ENCODE peak calls at places on chromosomes 6 and 20, in four cellular contexts. L is HepG2, W is H1, K is GM12878. B is an unnamed sample.

GRCh38 chr20:14986026-14986655 is 648.7 kb upstream of the FLRT3 start:
- DNase-seq in W (no peak), K (no peak), L (peak), B (no peak)

GRCh38 chr6:89257781-89258180 is 40.6 kb upstream of the GABRR1 start:
- DNase-seq in W (no peak), L (no peak), K (no peak), B (no peak)

GRCh38 chr20:9989066-9989724 is 45.6 kb upstream of the ANKEF1 start:
- DNase-seq in K (no peak), W (no peak), L (no peak), B (no peak)

GRCh38 chr20:50582591-50583234 is 72.5 kb downstream of the PTPN1 start:
- DNase-seq in K (no peak), W (no peak), L (no peak), B (no peak)

GRCh38 chr6:170178561-170179477 is 112.1 kb downstream of the DLL1 start:
- DNase-seq in L (no peak), K (no peak), W (no peak), B (no peak)

GRCh38 chr6:70162972-70163371 is 139.9 kb downstream of the COL9A1 start:
- DNase-seq in K (no peak), L (no peak), W (no peak), B (no peak)

GRCh38 chr20:19695081-19695480 is 63.0 kb upstream of the RIN2 start:
- DNase-seq in W (no peak), K (no peak), L (no peak), B (no peak)

GRCh38 chr6:30116724-30117123 is 3.8 kb upstream of the TRIM31 start:
- DNase-seq in W (no peak), K (no peak), L (no peak), B (no peak)

GRCh38 chr6:3164388-3164787 is 7.0 kb upstream of the TUBB2A start:
- DNase-seq in K (no peak), W (no peak), L (no peak), B (no peak)

GRCh38 chr6:56104591-56104990 is 142.8 kb downstream of the COL21A1 start:
- DNase-seq in K (no peak), W (no peak), L (no peak), B (no peak)

GRCh38 chr20:33852971-33853813 is 42.0 kb downstream of the CHMP4B start:
- DNase-seq in K (no peak), W (no peak), L (no peak), B (no peak)

GRCh38 chr20:63092660-63093215 is 86.0 kb upstream of the BHLHE23 start:
- DNase-seq in W (no peak), K (no peak), L (no peak), B (no peak)

GRCh38 chr20:9460518-9460917 is 53.9 kb upstream of the LAMP5 start:
- DNase-seq in K (no peak), W (no peak), L (no peak), B (no peak)

GRCh38 chr6:16687045-16687444 is 74.2 kb downstream of the ATXN1 start:
- DNase-seq in L (no peak), K (no peak), W (no peak), B (no peak)

GRCh38 chr6:107735906-107736635 is 88.0 kb downstream of the SCML4 start:
- DNase-seq in L (no peak), K (no peak), W (no peak), B (no peak)

GRCh38 chr20:22821826-22822225 is 213.3 kb upstream of the SSTR4 start:
- DNase-seq in K (no peak), W (no peak), L (no peak), B (no peak)

GRCh38 chr6:53894086-53894485 is 99.3 kb downstream of the LRRC1 start:
- DNase-seq in L (no peak), K (no peak), W (no peak), B (no peak)

GRCh38 chr6:1485678-1486077 is 96.3 kb downstream of the FOXF2 start:
- DNase-seq in W (no peak), K (no peak), L (no peak), B (peak)

GRCh38 chr6:135592276-135592675 is 94.7 kb upstream of the AHI1 start:
- DNase-seq in L (no peak), K (no peak), W (no peak), B (no peak)

GRCh38 chr6:169702640-169703246 is 817 bp downstream of the C6orf120 start:
- DNase-seq in K (no peak), W (no peak), L (peak), B (no peak)

GRCh38 chr20:56826971-56827645 is 198.0 kb downstream of the TFAP2C start:
- DNase-seq in K (no peak), W (no peak), L (no peak), B (no peak)

GRCh38 chr20:36173451-36173933 is 19.0 kb downstream of the EPB41L1 start:
- DNase-seq in K (no peak), L (no peak), W (peak), B (no peak)

GRCh38 chr6:113377362-113377942 is 479.7 kb upstream of the MARCKS start:
- DNase-seq in K (peak), L (no peak), W (no peak), B (no peak)

GRCh38 chr6:1814279-1814678 is 204.6 kb downstream of the FOXC1 start:
- DNase-seq in L (no peak), K (no peak), W (no peak), B (no peak)

GRCh38 chr6:21123485-21124436 is 469.8 kb upstream of the SOX4 start:
- DNase-seq in L (no peak), K (no peak), W (no peak), B (no peak)

GRCh38 chr6:160248538-160248937 is 10.1 kb downstream of the SLC22A2 start:
- DNase-seq in L (no peak), K (no peak), W (no peak), B (no peak)

GRCh38 chr20:51565298-51565697 is 22.8 kb upstream of the NFATC2 start:
- DNase-seq in W (no peak), L (no peak), K (no peak), B (no peak)

GRCh38 chr6:12967686-12968085 is 251.1 kb downstream of the PHACTR1 start:
- DNase-seq in W (no peak), K (no peak), L (no peak), B (no peak)

GRCh38 chr6:143700684-143701342 is 23.0 kb downstream of the PHACTR2 start:
- DNase-seq in W (no peak), K (no peak), L (no peak), B (no peak)

GRCh38 chr6:24648276-24648675 is 2.3 kb upstream of the KIAA0319 start:
- DNase-seq in L (no peak), K (no peak), W (no peak), B (no peak)
- H3K27ac ChIP-seq in L (no peak), K (no peak), W (no peak), B (no peak)

GRCh38 chr6:77463308-77463880 is at the start of gene HTR1B:
- DNase-seq in W (no peak), K (no peak), L (no peak), B (no peak)
- TF ChIP-seq CEBPB in W (no peak), K (no peak), L (no peak), B (no peak)

DNA sequence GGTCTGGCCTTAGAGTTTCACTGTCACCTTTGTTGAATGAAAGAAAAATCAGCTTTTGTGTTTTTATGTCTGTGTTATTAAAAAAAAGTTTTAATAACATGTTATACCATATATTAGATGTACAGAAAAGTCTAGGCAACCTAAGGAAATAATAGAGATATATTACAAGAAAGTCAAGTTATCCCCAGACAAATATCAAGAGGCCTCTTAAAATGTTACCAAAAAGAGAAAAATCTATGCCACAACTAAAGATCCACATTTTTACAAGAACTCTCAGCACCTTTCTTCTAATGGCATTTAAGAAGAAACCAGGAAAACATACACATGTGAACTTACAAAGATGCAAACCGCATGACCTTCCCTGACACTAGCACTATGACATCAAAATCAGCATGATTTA is 26.8 kb downstream of the RAMACL start:
- DNase-seq in W (no peak), K (no peak), L (no peak), B (no peak)
- TF ChIP-seq ZNF274 in W (no peak), K (no peak), L (no peak), B (no peak)

DNA sequence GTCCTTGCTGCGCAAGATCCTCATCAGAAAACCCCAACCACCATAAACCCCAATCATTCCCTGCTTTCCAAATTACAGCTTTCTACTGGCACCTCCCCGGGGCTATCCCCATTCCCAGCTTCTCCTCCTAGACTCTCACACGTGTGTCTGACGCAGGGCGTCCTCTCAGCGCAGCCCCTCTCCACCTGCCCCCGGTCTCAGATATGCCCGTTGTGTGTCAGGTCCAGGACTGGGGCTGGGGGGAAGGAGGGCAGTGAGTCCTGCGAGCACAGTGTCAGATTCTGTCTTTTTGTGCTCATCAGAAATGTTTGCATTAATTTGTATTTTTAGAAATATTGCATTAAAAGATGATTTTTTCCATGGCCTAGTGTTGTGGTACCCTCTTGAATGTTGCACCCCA is 48.6 kb downstream of the LRFN2 start:
- DNase-seq in K (no peak), L (no peak), W (no peak), B (no peak)
- H3K27ac ChIP-seq in K (no peak), L (no peak), W (no peak), B (no peak)

DNA sequence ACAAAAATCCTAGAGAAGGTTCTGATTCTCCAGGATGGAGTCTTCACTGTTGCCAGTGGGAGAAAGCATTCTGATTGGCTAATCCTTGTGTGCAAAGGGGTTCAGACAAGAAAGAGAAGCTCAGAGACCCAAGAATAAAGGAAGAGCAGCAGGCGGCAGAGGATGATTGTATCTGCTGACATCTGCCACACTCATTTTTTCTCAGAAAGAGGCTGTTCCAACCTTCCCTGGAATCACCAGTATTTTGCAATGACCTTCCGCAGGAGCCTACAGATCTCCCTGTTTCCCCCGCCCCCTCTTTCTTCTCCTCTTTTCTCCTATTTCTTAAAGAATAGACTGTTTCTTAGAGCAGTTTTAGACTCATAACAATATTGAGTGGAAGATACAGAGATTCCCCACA is 376.7 kb downstream of the CDH26 start:
- DNase-seq in W (no peak), L (no peak), K (no peak), B (no peak)
- TF ChIP-seq CEBPB in W (no peak), L (no peak), K (no peak), B (no peak)

GRCh38 chr20:4299773-4300172 is 284.4 kb upstream of the RNF24 start:
- DNase-seq in L (no peak), W (no peak), K (no peak), B (no peak)
- TF ChIP-seq ZNF274 in L (no peak), W (no peak), K (no peak), B (no peak)

B was measured in HCT116.